ENCODE peak calls at places on chromosome X, in seven cellular contexts. N is substantia nigra, U is aorta, I is IMR-90, W is adipocyte, A is heart right ventricle, M is ureter. P is an unnamed sample.

GRCh38 chrX:124098089-124098488 is 136.6 kb downstream of the STAG2 start:
- DNase-seq in N (no peak), U (no peak), I (peak; percentile 51), W (peak; percentile 66), A (no peak), M (no peak), P (peak; percentile 48)

GRCh38 chrX:73446831-73447230 is at the start of gene CDX4:
- DNase-seq in N (no peak), U (no peak), I (no peak), W (no peak), A (no peak), M (no peak), P (no peak)

GRCh38 chrX:129652565-129653169 is 2.1 kb downstream of the APLN start:
- DNase-seq in N (no peak), U (no peak), I (no peak), W (no peak), A (no peak), M (no peak), P (no peak)

GRCh38 chrX:24619647-24620046 is 27.5 kb downstream of the PCYT1B start:
- DNase-seq in N (peak; percentile 21), U (no peak), I (peak; percentile 38), W (peak; percentile 71), A (no peak), M (no peak), P (peak; percentile 70)

GRCh38 chrX:154002215-154002719 is 17.4 kb downstream of the IRAK1 start:
- DNase-seq in N (peak; percentile 14), U (no peak), I (peak; percentile 61), W (peak; percentile 63), A (no peak), M (no peak), P (peak; percentile 59)

GRCh38 chrX:103533428-103534216 is 14.3 kb upstream of the RAB40A start:
- DNase-seq in N (peak; percentile 58), U (peak; percentile 89), I (peak; percentile 65), W (peak; percentile 83), A (peak; percentile 67), M (peak; percentile 81), P (peak; percentile 71)

GRCh38 chrX:38215141-38215540 is 5.5 kb downstream of the SRPX start:
- DNase-seq in N (no peak), U (no peak), I (peak; percentile 75), W (peak; percentile 57), A (no peak), M (no peak), P (peak; percentile 80)

GRCh38 chrX:3679669-3680068 is 33.8 kb downstream of the PRKX start:
- DNase-seq in N (no peak), U (no peak), I (no peak), W (no peak), A (no peak), M (no peak), P (no peak)

GRCh38 chrX:140507223-140507981 is 2.5 kb upstream of the SOX3 start:
- DNase-seq in N (no peak), U (no peak), I (no peak), W (no peak), A (no peak), M (no peak), P (peak; percentile 72)

GRCh38 chrX:8201896-8202331 is 30.8 kb upstream of the VCX2 start:
- DNase-seq in N (no peak), U (no peak), I (no peak), W (no peak), A (peak; percentile 10), M (no peak), P (peak; percentile 17)

GRCh38 chrX:67780694-67781109 is 236.9 kb downstream of the AR start:
- DNase-seq in N (peak; percentile 5), U (peak; percentile 86), I (peak; percentile 78), W (peak; percentile 84), A (peak; percentile 58), M (peak; percentile 78), P (peak; percentile 87)

GRCh38 chrX:20177093-20177492 is 35.5 kb upstream of the EIF1AX start:
- DNase-seq in N (no peak), U (no peak), I (no peak), W (no peak), A (no peak), M (no peak), P (no peak)

GRCh38 chrX:40170830-40171512 is 73.2 kb upstream of the BCOR start:
- DNase-seq in N (no peak), U (no peak), I (no peak), W (peak; percentile 29), A (peak; percentile 24), M (no peak), P (peak; percentile 40)

GRCh38 chrX:10579018-10579752 is 41.2 kb downstream of the MID1 start:
- DNase-seq in N (no peak), U (no peak), I (peak; percentile 78), W (peak; percentile 67), A (no peak), M (no peak), P (peak; percentile 80)

GRCh38 chrX:70960728-70961127 is 29.8 kb upstream of the SLC7A3 start:
- DNase-seq in N (no peak), U (no peak), I (no peak), W (no peak), A (no peak), M (no peak), P (peak; percentile 3)

GRCh38 chrX:144637731-144638130 is 609.6 kb upstream of the SPANXN1 start:
- DNase-seq in N (no peak), U (no peak), I (no peak), W (no peak), A (no peak), M (no peak), P (peak; percentile 4)

GRCh38 chrX:18146954-18147353 is 73.7 kb downstream of the BEND2 start:
- DNase-seq in N (no peak), U (no peak), I (peak; percentile 13), W (peak; percentile 21), A (no peak), M (no peak), P (peak; percentile 18)

GRCh38 chrX:10841579-10841978 is 221.2 kb upstream of the MID1 start:
- DNase-seq in N (no peak), U (no peak), I (peak; percentile 59), W (peak; percentile 52), A (no peak), M (no peak), P (no peak)

GRCh38 chrX:20514358-20514757 is 247.6 kb upstream of the RPS6KA3 start:
- DNase-seq in N (no peak), U (no peak), I (peak; percentile 83), W (peak; percentile 48), A (no peak), M (no peak), P (peak; percentile 89)

GRCh38 chrX:106201502-106202178 is 33.5 kb downstream of the PWWP3B start:
- DNase-seq in N (no peak), U (no peak), I (no peak), W (no peak), A (no peak), M (no peak), P (no peak)